ENCODE peak calls at places on chromosome 14, in eight cellular contexts. A is ovary; F is T-helper 9 cell; Q is astrocyte of the hippocampus; V is ACHN; P is GM12892; X is AG08395; I is stimulated activated CD4-positive, alpha-beta T cell treated with anti-CD3 and anti-CD28 coated beads, Interleukin-4, amount 100 ng/mL, for 48 hours. R is an unnamed sample.

GRCh38 chr14:69288001-69288771 is 28.2 kb downstream of the GALNT16 start:
- DNase-seq in A (peak), F (no peak), Q (peak), V (no peak), P (no peak), X (no peak), I (no peak), R (peak)

GRCh38 chr14:97706814-97707213 is 909.6 kb downstream of the VRK1 start:
- DNase-seq in A (no peak), F (no peak), Q (no peak), V (no peak), P (no peak), X (no peak), I (no peak), R (no peak)

GRCh38 chr14:92625213-92625612 is 111.6 kb downstream of the RIN3 start:
- DNase-seq in A (no peak), F (no peak), Q (peak), V (peak), P (no peak), X (peak), I (no peak), R (peak)

GRCh38 chr14:105853089-105853906 is 326.9 kb downstream of the TMEM121 start:
- DNase-seq in A (peak), F (no peak), Q (no peak), V (no peak), P (no peak), X (no peak), I (no peak), R (no peak)

GRCh38 chr14:52473557-52473956 is 78.7 kb downstream of the TXNDC16 start:
- DNase-seq in A (no peak), F (no peak), Q (peak), V (peak), P (no peak), X (peak), I (no peak), R (peak)

GRCh38 chr14:85293820-85294219 is 236.1 kb upstream of the FLRT2 start:
- DNase-seq in A (no peak), F (no peak), Q (no peak), V (no peak), P (no peak), X (no peak), I (no peak), R (no peak)

GRCh38 chr14:36518031-36518585 is 1.9 kb downstream of the NKX2-1 start:
- DNase-seq in A (no peak), F (no peak), Q (peak), V (no peak), P (no peak), X (no peak), I (no peak), R (no peak)

GRCh38 chr14:61388976-61389576 is 67.7 kb downstream of the PRKCH start:
- DNase-seq in A (no peak), F (no peak), Q (no peak), V (no peak), P (no peak), X (no peak), I (no peak), R (peak)

GRCh38 chr14:101064121-101064661 is 160.7 kb upstream of the RTL1 start:
- DNase-seq in A (no peak), F (no peak), Q (no peak), V (no peak), P (no peak), X (no peak), I (no peak), R (no peak)

GRCh38 chr14:22871962-22872832 is 657 bp downstream of the LRP10 start:
- DNase-seq in A (peak), F (peak), Q (peak), V (peak), P (no peak), X (peak), I (peak), R (peak)

GRCh38 chr14:76996563-76997146 is 31.9 kb downstream of the IRF2BPL start:
- DNase-seq in A (no peak), F (no peak), Q (no peak), V (no peak), P (no peak), X (no peak), I (no peak), R (no peak)

GRCh38 chr14:20630340-20631022 is 11.0 kb downstream of the OR6S1 start:
- DNase-seq in A (peak), F (peak), Q (peak), V (peak), P (no peak), X (peak), I (no peak), R (peak)

GRCh38 chr14:70350078-70350477 is 9.4 kb downstream of the COX16 start:
- DNase-seq in A (no peak), F (no peak), Q (no peak), V (no peak), P (no peak), X (no peak), I (no peak), R (no peak)

GRCh38 chr14:39768579-39768978 is 336.3 kb upstream of the FBXO33 start:
- DNase-seq in A (no peak), F (no peak), Q (no peak), V (no peak), P (no peak), X (no peak), I (no peak), R (no peak)

GRCh38 chr14:36658091-36659009 is 3.3 kb upstream of the PAX9 start:
- DNase-seq in A (no peak), F (no peak), Q (no peak), V (no peak), P (no peak), X (no peak), I (no peak), R (no peak)

GRCh38 chr14:83416476-83416875 is 1882.8 kb upstream of the SEL1L start:
- DNase-seq in A (no peak), F (no peak), Q (no peak), V (no peak), P (no peak), X (no peak), I (no peak), R (no peak)

GRCh38 chr14:68884031-68885030 is 91.5 kb upstream of the ZFP36L1 start:
- DNase-seq in A (no peak), F (no peak), Q (peak), V (peak), P (no peak), X (peak), I (no peak), R (peak)

GRCh38 chr14:100108042-100108825 is 43.0 kb downstream of the EVL start:
- DNase-seq in A (peak), F (peak), Q (peak), V (peak), P (peak), X (peak), I (peak), R (peak)

R was measured in astrocyte of the spinal cord.